ENCODE peak calls at places on chromosomes 5 and 9, in ten cellular contexts. I, G, C, F, K, U, R, D, O and H are unnamed samples.

GRCh38 chr9:131028931-131029573 is 20.1 kb downstream of the LAMC3 start:
- DNase-seq in I (no peak), R (no peak), D (no peak), U (no peak), G (no peak), C (no peak), O (no peak), F (no peak), K (no peak), H (no peak)

GRCh38 chr5:96721351-96721970 is 59.3 kb downstream of the CAST start:
- DNase-seq in R (peak; percentile 46), I (no peak), O (no peak), K (no peak), G (no peak), D (no peak), F (peak; percentile 76), U (no peak), C (peak; percentile 63), H (no peak)

GRCh38 chr5:54610197-54610898 is 92.8 kb downstream of the SNX18 start:
- DNase-seq in O (no peak), I (peak; percentile 62), K (no peak), C (peak; percentile 59), G (no peak), F (no peak), R (peak; percentile 55), D (no peak), U (no peak), H (peak; percentile 60)

GRCh38 chr5:149345892-149346222 is 558 bp downstream of the GRPEL2 start:
- DNase-seq in R (peak; percentile 50), I (peak; percentile 53), C (peak; percentile 55), K (no peak), D (no peak), F (no peak), U (no peak), O (no peak), G (no peak), H (no peak)

GRCh38 chr5:56712895-56713565 is 102.3 kb upstream of the MAP3K1 start:
- DNase-seq in U (no peak), G (no peak), K (no peak), O (no peak), D (no peak), R (no peak), C (no peak), F (no peak), I (no peak), H (no peak)

GRCh38 chr5:82894754-82895153 is 182.4 kb downstream of the TMEM167A start:
- DNase-seq in R (peak; percentile 21), F (no peak), D (no peak), I (no peak), G (no peak), C (peak; percentile 11), K (no peak), U (no peak), O (no peak), H (no peak)

GRCh38 chr9:32707326-32707725 is 71.9 kb upstream of the TAF1L start:
- DNase-seq in D (no peak), K (no peak), F (no peak), O (no peak), R (peak; percentile 27), I (no peak), U (no peak), C (no peak), G (no peak), H (no peak)

GRCh38 chr5:179229331-179229761 is 115.9 kb downstream of the ADAMTS2 start:
- DNase-seq in R (no peak), C (no peak), I (no peak), D (no peak), O (peak; percentile 34), U (no peak), G (no peak), F (no peak), K (no peak), H (no peak)

GRCh38 chr9:95316274-95316673 is 1.2 kb downstream of the FANCC start:
- DNase-seq in G (no peak), O (no peak), K (no peak), R (no peak), C (no peak), U (no peak), D (no peak), I (no peak), F (no peak), H (no peak)

GRCh38 chr9:95315108-95315746 is 2.3 kb downstream of the FANCC start:
- DNase-seq in C (no peak), D (no peak), I (no peak), R (no peak), O (no peak), U (no peak), F (no peak), K (no peak), G (no peak), H (no peak)

GRCh38 chr9:95316794-95317118 is 753 bp downstream of the FANCC start:
- DNase-seq in C (peak; percentile 70), G (no peak), O (peak; percentile 55), K (peak; percentile 88), I (no peak), F (peak; percentile 83), D (no peak), U (peak; percentile 17), R (peak; percentile 72), H (peak; percentile 48)

GRCh38 chr9:95317119-95317892 is at the start of gene FANCC:
- DNase-seq in I (peak; percentile 89), F (peak; percentile 93), K (peak; percentile 95), U (peak; percentile 86), O (peak; percentile 87), G (peak; percentile 89), R (peak; percentile 83), C (peak; percentile 89), D (peak; percentile 69), H (peak; percentile 89)

DNA sequence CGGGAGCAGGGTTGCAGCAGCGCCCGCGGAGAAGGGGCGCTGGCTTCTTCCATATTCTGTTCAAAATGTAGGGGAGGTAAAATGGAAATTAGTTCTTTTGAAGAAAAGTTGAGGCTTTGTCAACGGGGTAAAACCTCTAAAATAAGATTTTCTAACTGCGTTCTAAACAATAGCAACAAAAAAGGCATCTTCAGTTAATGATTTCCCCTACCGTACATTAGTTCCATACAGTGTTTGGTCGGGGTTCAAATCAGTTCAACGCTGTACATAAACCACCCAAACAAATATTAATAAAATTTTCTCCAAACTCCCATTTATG is 343 bp upstream of the FANCC start:
- DNase-seq in O (no peak), U (no peak), K (no peak), D (no peak), R (no peak), G (no peak), C (no peak), F (no peak), I (no peak), H (no peak)
- H3K4me3 ChIP-seq in O (peak overlapping the region; percentile 95), U (peak overlapping the region; percentile 99), K (peak overlapping the region; percentile 97), D (peak overlapping the region; percentile 88), R (peak overlapping the region; percentile 77), G (peak overlapping the region; percentile 89), C (peak overlapping the region; percentile 100), F (peak overlapping the region; percentile 78), I (peak overlapping the region; percentile 99), H (peak overlapping the region; percentile 75)

DNA sequence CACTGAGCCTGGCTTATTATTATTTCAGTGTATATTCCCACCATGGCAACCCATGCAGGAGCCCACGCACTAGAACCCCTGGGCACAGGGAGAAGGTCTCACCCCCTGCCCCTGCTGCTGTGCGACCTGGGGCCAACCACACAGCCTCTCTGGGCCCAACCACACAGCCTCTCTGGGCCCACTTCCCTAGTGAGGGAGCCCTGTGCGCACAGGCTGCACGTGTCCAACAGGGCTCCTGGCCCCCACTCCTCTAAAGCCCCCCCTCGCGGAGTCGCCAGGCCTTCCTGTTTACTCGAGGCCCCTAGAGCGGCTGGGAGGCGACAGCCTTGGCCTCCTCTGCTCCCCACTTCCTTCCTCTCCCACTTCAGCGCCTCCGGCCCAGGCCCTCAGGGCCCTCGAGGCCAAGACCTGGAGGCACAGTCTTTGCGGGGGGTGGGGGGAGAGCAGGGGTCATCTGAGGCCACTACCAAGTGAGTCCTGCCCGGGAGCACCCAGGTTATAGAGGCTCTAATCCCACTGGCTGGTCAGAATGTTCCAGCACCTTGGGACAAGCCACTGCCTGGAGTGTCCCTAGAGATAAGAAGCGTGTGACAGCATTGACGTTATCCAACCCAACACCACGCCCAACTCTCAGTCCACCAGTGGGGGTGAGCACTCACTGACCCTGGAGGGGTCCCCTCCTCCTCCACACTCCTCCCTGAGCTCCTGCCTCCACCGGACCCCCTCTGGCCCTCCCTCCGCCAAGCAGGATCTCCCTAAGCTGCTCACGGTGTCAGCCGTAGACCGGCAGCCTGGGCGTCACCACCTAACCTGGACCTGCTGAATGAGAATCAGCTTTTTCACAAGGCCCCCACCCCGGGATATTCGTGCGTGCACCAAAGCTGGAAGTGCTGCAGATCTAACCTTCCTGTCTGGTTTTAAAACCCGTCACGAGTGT is 7.9 kb upstream of the ENG start:
- DNase-seq in C (peak; percentile 46), O (no peak), R (no peak), I (peak; percentile 86), U (peak; percentile 72), D (no peak), K (peak; percentile 68), F (peak; percentile 91), G (no peak), H (no peak)
- H3K4me3 ChIP-seq in C (no peak overlapping the region), O (no peak overlapping the region), R (no peak overlapping the region), I (peak overlapping the region; percentile 26), U (no peak overlapping the region), D (no peak overlapping the region), K (no peak overlapping the region), F (no peak overlapping the region), G (no peak overlapping the region), H (no peak overlapping the region)

DNA sequence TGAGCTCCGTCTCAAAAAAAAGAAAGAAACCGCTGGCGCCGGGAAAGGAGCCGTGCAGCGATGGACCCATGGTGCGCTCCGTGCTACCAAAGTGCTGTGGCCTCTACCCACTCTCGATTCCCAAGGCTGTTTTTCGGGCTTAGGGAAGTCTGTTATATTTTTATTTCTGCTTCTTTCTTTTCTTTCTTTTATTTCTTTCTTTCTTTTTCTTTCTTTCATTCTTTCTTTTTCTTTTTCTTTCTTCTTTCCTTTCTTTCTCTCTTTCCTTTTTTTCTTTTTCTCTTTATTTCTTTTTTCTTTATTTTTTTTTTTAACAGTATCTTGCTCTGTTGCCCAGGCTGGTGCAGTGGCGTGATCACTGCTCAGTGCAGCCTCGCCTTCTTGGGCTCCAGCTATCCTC is 87.5 kb downstream of the ANXA2R start:
- DNase-seq in I (no peak), U (no peak), O (no peak), R (peak; percentile 22), F (no peak), G (no peak), K (no peak), C (peak; percentile 21), D (no peak), H (no peak)
- H3K4me3 ChIP-seq in I (peak overlapping the region; percentile 72), U (no peak overlapping the region), O (peak overlapping the region; percentile 64), R (peak overlapping the region; percentile 84), F (peak overlapping the region; percentile 50), G (peak overlapping the region; percentile 66), K (peak overlapping the region; percentile 47), C (peak overlapping the region; percentile 58), D (peak overlapping the region; percentile 64), H (no peak overlapping the region)

DNA sequence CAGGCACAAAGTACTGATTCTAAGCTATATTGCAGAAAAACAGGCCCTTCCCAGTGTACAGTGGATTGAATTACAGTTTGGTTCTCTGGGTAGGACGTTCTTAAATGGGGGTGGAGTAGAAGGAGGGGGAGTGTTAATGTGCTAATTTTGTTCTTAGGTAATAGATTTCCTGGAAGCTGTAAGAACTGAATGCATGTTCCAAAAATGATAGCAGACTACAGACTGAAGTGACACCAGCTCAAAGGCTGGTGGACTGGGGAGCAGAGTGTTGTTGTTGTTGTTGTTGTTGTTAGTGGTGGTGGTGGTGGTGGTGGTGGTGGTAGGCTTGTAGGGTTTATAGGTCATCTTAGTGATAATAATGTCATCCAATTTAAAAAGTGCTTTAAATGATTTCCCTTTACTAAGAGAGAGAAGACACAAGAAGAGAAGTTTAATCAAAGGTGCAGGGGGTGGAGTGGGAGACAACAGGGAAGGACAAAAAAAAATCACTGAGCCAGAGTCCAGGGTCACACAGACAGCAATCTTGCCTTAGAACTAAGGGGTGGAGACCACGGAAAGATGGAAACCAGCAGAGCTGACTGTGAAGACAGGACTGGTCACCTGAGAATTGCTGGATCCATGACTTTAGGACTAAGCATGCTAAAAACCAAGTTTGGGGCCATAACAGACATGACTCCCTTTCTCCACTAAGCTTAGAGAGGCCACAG is 27.0 kb downstream of the TTLL11 start:
- DNase-seq in G (no peak), D (no peak), R (no peak), I (no peak), F (no peak), K (no peak), O (no peak), C (peak; percentile 56), U (no peak), H (no peak)
- H3K4me3 ChIP-seq in G (no peak overlapping the region), D (no peak overlapping the region), R (no peak overlapping the region), I (no peak overlapping the region), F (no peak overlapping the region), K (no peak overlapping the region), O (no peak overlapping the region), C (no peak overlapping the region), U (no peak overlapping the region), H (no peak overlapping the region)